ENCODE peak calls at places on chromosomes 16 and 17, in nine cellular contexts. One of them, this sample, is unnamed.

GRCh38 chr16:27890006-27890405 is 173.5 kb downstream of the GSG1L start:
- DNase-seq in K562: no peak
- DNase-seq in breast epithelium: no peak
- DNase-seq in activated T-helper 1 cell treated with Interleukin-2 at 50 U/mL for 16 hours: no peak
- DNase-seq in MM.1S: no peak
- DNase-seq in HEK293T: no peak
- DNase-seq in IMR-90: no peak
- DNase-seq in WTC11: no peak
- DNase-seq in activated CD8-positive, alpha-beta memory T cell treated with anti-CD3 and anti-CD28 coated beads, Interleukin-2, amount 10 ng/mL, durations not matched to agents 7 days and 5 days: no peak
- DNase-seq in this sample: no peak

GRCh38 chr17:56441331-56441730 is 152.2 kb upstream of the NOG start:
- DNase-seq in IMR-90: peak
- DNase-seq in MM.1S: no peak
- DNase-seq in activated T-helper 1 cell treated with Interleukin-2 at 50 U/mL for 16 hours: no peak
- DNase-seq in WTC11: no peak
- DNase-seq in K562: no peak
- DNase-seq in HEK293T: no peak
- DNase-seq in activated CD8-positive, alpha-beta memory T cell treated with anti-CD3 and anti-CD28 coated beads, Interleukin-2, amount 10 ng/mL, durations not matched to agents 7 days and 5 days: no peak
- DNase-seq in breast epithelium: no peak
- DNase-seq in this sample: peak

GRCh38 chr17:75010683-75011406 is 1.6 kb upstream of the MRPL58 start:
- DNase-seq in breast epithelium: peak
- DNase-seq in MM.1S: no peak
- DNase-seq in WTC11: peak
- DNase-seq in activated T-helper 1 cell treated with Interleukin-2 at 50 U/mL for 16 hours: no peak
- DNase-seq in HEK293T: peak
- DNase-seq in K562: peak
- DNase-seq in IMR-90: peak
- DNase-seq in activated CD8-positive, alpha-beta memory T cell treated with anti-CD3 and anti-CD28 coated beads, Interleukin-2, amount 10 ng/mL, durations not matched to agents 7 days and 5 days: no peak
- DNase-seq in this sample: peak

GRCh38 chr17:11880714-11881113 is 116.6 kb downstream of the ZNF18 start:
- DNase-seq in MM.1S: peak
- DNase-seq in breast epithelium: no peak
- DNase-seq in activated T-helper 1 cell treated with Interleukin-2 at 50 U/mL for 16 hours: no peak
- DNase-seq in HEK293T: peak
- DNase-seq in activated CD8-positive, alpha-beta memory T cell treated with anti-CD3 and anti-CD28 coated beads, Interleukin-2, amount 10 ng/mL, durations not matched to agents 7 days and 5 days: no peak
- DNase-seq in WTC11: no peak
- DNase-seq in K562: peak
- DNase-seq in IMR-90: no peak
- DNase-seq in this sample: peak

GRCh38 chr17:50426814-50427787 is 1.1 kb downstream of the ACSF2 start:
- DNase-seq in IMR-90: peak
- DNase-seq in activated CD8-positive, alpha-beta memory T cell treated with anti-CD3 and anti-CD28 coated beads, Interleukin-2, amount 10 ng/mL, durations not matched to agents 7 days and 5 days: peak
- DNase-seq in MM.1S: peak
- DNase-seq in activated T-helper 1 cell treated with Interleukin-2 at 50 U/mL for 16 hours: no peak
- DNase-seq in HEK293T: peak
- DNase-seq in WTC11: peak
- DNase-seq in breast epithelium: peak
- DNase-seq in K562: peak
- DNase-seq in this sample: peak

GRCh38 chr16:68700120-68700519 is 37.0 kb upstream of the CDH1 start:
- DNase-seq in activated CD8-positive, alpha-beta memory T cell treated with anti-CD3 and anti-CD28 coated beads, Interleukin-2, amount 10 ng/mL, durations not matched to agents 7 days and 5 days: no peak
- DNase-seq in K562: no peak
- DNase-seq in breast epithelium: no peak
- DNase-seq in IMR-90: peak
- DNase-seq in HEK293T: no peak
- DNase-seq in activated T-helper 1 cell treated with Interleukin-2 at 50 U/mL for 16 hours: no peak
- DNase-seq in MM.1S: no peak
- DNase-seq in WTC11: no peak
- DNase-seq in this sample: peak

GRCh38 chr16:85534536-85535351 is 78.4 kb upstream of the GSE1 start:
- DNase-seq in IMR-90: no peak
- DNase-seq in activated CD8-positive, alpha-beta memory T cell treated with anti-CD3 and anti-CD28 coated beads, Interleukin-2, amount 10 ng/mL, durations not matched to agents 7 days and 5 days: no peak
- DNase-seq in MM.1S: no peak
- DNase-seq in breast epithelium: no peak
- DNase-seq in K562: no peak
- DNase-seq in WTC11: no peak
- DNase-seq in activated T-helper 1 cell treated with Interleukin-2 at 50 U/mL for 16 hours: no peak
- DNase-seq in HEK293T: no peak
- DNase-seq in this sample: no peak

GRCh38 chr16:87472142-87472778 is 20.6 kb downstream of the ZCCHC14 start:
- DNase-seq in K562: no peak
- DNase-seq in IMR-90: no peak
- DNase-seq in activated CD8-positive, alpha-beta memory T cell treated with anti-CD3 and anti-CD28 coated beads, Interleukin-2, amount 10 ng/mL, durations not matched to agents 7 days and 5 days: no peak
- DNase-seq in breast epithelium: no peak
- DNase-seq in MM.1S: no peak
- DNase-seq in HEK293T: no peak
- DNase-seq in activated T-helper 1 cell treated with Interleukin-2 at 50 U/mL for 16 hours: no peak
- DNase-seq in WTC11: no peak
- DNase-seq in this sample: no peak

GRCh38 chr17:82917656-82918345 is 78.0 kb upstream of the ZNF750 start:
- DNase-seq in K562: peak
- DNase-seq in activated CD8-positive, alpha-beta memory T cell treated with anti-CD3 and anti-CD28 coated beads, Interleukin-2, amount 10 ng/mL, durations not matched to agents 7 days and 5 days: peak
- DNase-seq in IMR-90: peak
- DNase-seq in MM.1S: no peak
- DNase-seq in activated T-helper 1 cell treated with Interleukin-2 at 50 U/mL for 16 hours: no peak
- DNase-seq in breast epithelium: no peak
- DNase-seq in WTC11: peak
- DNase-seq in HEK293T: peak
- DNase-seq in this sample: peak

GRCh38 chr17:28891201-28891600 is 6.3 kb downstream of the FLOT2 start:
- DNase-seq in MM.1S: no peak
- DNase-seq in activated CD8-positive, alpha-beta memory T cell treated with anti-CD3 and anti-CD28 coated beads, Interleukin-2, amount 10 ng/mL, durations not matched to agents 7 days and 5 days: no peak
- DNase-seq in activated T-helper 1 cell treated with Interleukin-2 at 50 U/mL for 16 hours: no peak
- DNase-seq in K562: no peak
- DNase-seq in breast epithelium: no peak
- DNase-seq in WTC11: no peak
- DNase-seq in HEK293T: no peak
- DNase-seq in IMR-90: no peak
- DNase-seq in this sample: no peak

GRCh38 chr17:15657868-15658775 is 26.0 kb downstream of the TRIM16 start:
- DNase-seq in breast epithelium: no peak
- DNase-seq in activated CD8-positive, alpha-beta memory T cell treated with anti-CD3 and anti-CD28 coated beads, Interleukin-2, amount 10 ng/mL, durations not matched to agents 7 days and 5 days: no peak
- DNase-seq in IMR-90: no peak
- DNase-seq in WTC11: no peak
- DNase-seq in HEK293T: no peak
- DNase-seq in K562: no peak
- DNase-seq in MM.1S: no peak
- DNase-seq in activated T-helper 1 cell treated with Interleukin-2 at 50 U/mL for 16 hours: no peak
- DNase-seq in this sample: no peak

This sample was measured in iris pigment epithelial cell.